ENCODE peak calls at places on chromosomes 5 and 9, in nine cellular contexts. C, I, V, A, G, Y, U, J and N are unnamed samples.

GRCh38 chr5:6632324-6632930 is 417 bp downstream of the NSUN2 start:
- DNase-seq in V (no peak), U (no peak), I (no peak), A (peak), C (no peak), G (peak), J (peak), Y (peak), N (no peak)

GRCh38 chr5:51618234-51618633 is 235.0 kb downstream of the ISL1 start:
- DNase-seq in Y (no peak), J (peak), C (no peak), I (no peak), U (no peak), V (no peak), A (peak), G (no peak), N (no peak)

GRCh38 chr5:136891601-136892000 is 526.3 kb upstream of the TRPC7 start:
- DNase-seq in U (no peak), G (no peak), Y (no peak), A (no peak), J (no peak), V (no peak), C (no peak), I (no peak), N (no peak)

GRCh38 chr5:59648949-59649921 is 244.3 kb downstream of the PDE4D start:
- DNase-seq in G (no peak), V (no peak), A (no peak), J (peak), C (no peak), I (no peak), U (no peak), Y (no peak), N (no peak)

GRCh38 chr9:129146441-129146933 is 31.6 kb downstream of the IER5L start:
- DNase-seq in G (no peak), C (no peak), J (no peak), Y (peak), V (no peak), I (peak), U (no peak), A (peak), N (peak)

GRCh38 chr5:139194486-139194885 is 3.7 kb downstream of the SIL1 start:
- DNase-seq in A (no peak), Y (no peak), G (no peak), U (no peak), J (no peak), V (no peak), C (no peak), I (no peak), N (no peak)

GRCh38 chr5:163407034-163407652 is 30.3 kb upstream of the CCNG1 start:
- DNase-seq in A (peak), I (peak), G (no peak), U (no peak), Y (no peak), V (peak), J (no peak), C (no peak), N (no peak)

GRCh38 chr5:179285236-179285635 is 60.0 kb downstream of the ADAMTS2 start:
- DNase-seq in G (no peak), A (peak), J (peak), I (no peak), Y (peak), C (no peak), U (no peak), V (no peak), N (peak)

GRCh38 chr9:134712243-134712642 is 70.6 kb downstream of the COL5A1 start:
- DNase-seq in I (no peak), V (no peak), J (no peak), U (no peak), A (no peak), G (no peak), Y (no peak), C (no peak), N (no peak)

GRCh38 chr9:109640232-109641078 is 139.5 kb upstream of the PALM2AKAP2 start:
- DNase-seq in G (peak), A (peak), U (no peak), J (peak), I (peak), V (no peak), Y (peak), C (peak), N (no peak)

GRCh38 chr5:163622796-163623195 is 117.4 kb downstream of the MAT2B start:
- DNase-seq in J (no peak), A (no peak), I (no peak), U (no peak), C (no peak), V (no peak), Y (no peak), G (no peak), N (no peak)

GRCh38 chr5:119397518-119398380 is 41.9 kb downstream of the TNFAIP8 start:
- DNase-seq in Y (peak), V (peak), A (peak), J (no peak), G (no peak), I (peak), C (no peak), U (no peak), N (no peak)

GRCh38 chr5:44885903-44886302 is 77.2 kb downstream of the MRPS30 start:
- DNase-seq in U (no peak), Y (no peak), C (no peak), V (peak), A (no peak), J (no peak), I (no peak), G (no peak), N (no peak)

GRCh38 chr9:105633373-105633772 is 28.9 kb upstream of the TAL2 start:
- DNase-seq in J (no peak), A (no peak), U (no peak), C (no peak), G (no peak), V (no peak), Y (no peak), I (no peak), N (no peak)

GRCh38 chr9:104872959-104873850 is 54.8 kb downstream of the ABCA1 start:
- DNase-seq in U (no peak), V (peak), Y (peak), C (no peak), I (peak), J (peak), G (no peak), A (peak), N (no peak)

GRCh38 chr5:96516631-96517071 is 83.6 kb upstream of the PCSK1 start:
- DNase-seq in U (no peak), C (no peak), I (peak), G (no peak), V (peak), A (peak), Y (peak), J (no peak), N (no peak)

GRCh38 chr5:115452083-115452482 is 92.5 kb downstream of the FEM1C start:
- DNase-seq in A (no peak), I (no peak), Y (no peak), C (no peak), J (no peak), U (no peak), V (no peak), G (no peak), N (no peak)

GRCh38 chr9:133715295-133715865 is 22.8 kb downstream of the SARDH start:
- DNase-seq in V (no peak), G (no peak), I (no peak), C (no peak), U (no peak), J (no peak), A (peak), Y (no peak), N (no peak)